ENCODE peak calls at places on chromosomes 1 and 21, in six cellular contexts. One of them, this sample, is unnamed.

GRCh38 chr1:151540021-151540981 is at the start of gene TUFT1:
- DNase-seq in OCI-LY7: peak
- DNase-seq in GM13977: peak
- DNase-seq in body of pancreas: peak
- DNase-seq in kidney epithelial cell: no peak
- DNase-seq in AG10803: peak
- DNase-seq in this sample: peak

GRCh38 chr1:99738858-99739465 is 27.5 kb downstream of the FRRS1 start:
- DNase-seq in OCI-LY7: no peak
- DNase-seq in GM13977: no peak
- DNase-seq in body of pancreas: no peak
- DNase-seq in kidney epithelial cell: no peak
- DNase-seq in AG10803: no peak
- DNase-seq in this sample: no peak

GRCh38 chr1:246199086-246199485 is 308.0 kb downstream of the SMYD3 start:
- DNase-seq in OCI-LY7: no peak
- DNase-seq in GM13977: no peak
- DNase-seq in body of pancreas: no peak
- DNase-seq in kidney epithelial cell: no peak
- DNase-seq in AG10803: no peak
- DNase-seq in this sample: no peak

GRCh38 chr1:156045070-156045469 is 8.5 kb downstream of the UBQLN4 start:
- DNase-seq in OCI-LY7: no peak
- DNase-seq in GM13977: no peak
- DNase-seq in body of pancreas: no peak
- DNase-seq in kidney epithelial cell: no peak
- DNase-seq in AG10803: no peak
- DNase-seq in this sample: no peak

GRCh38 chr1:156394835-156395461 is 25.9 kb downstream of the RHBG start:
- DNase-seq in OCI-LY7: peak
- DNase-seq in GM13977: no peak
- DNase-seq in body of pancreas: no peak
- DNase-seq in kidney epithelial cell: no peak
- DNase-seq in AG10803: no peak
- DNase-seq in this sample: no peak

GRCh38 chr1:230542681-230543080 is 99.6 kb upstream of the COG2 start:
- DNase-seq in OCI-LY7: no peak
- DNase-seq in GM13977: no peak
- DNase-seq in body of pancreas: no peak
- DNase-seq in kidney epithelial cell: no peak
- DNase-seq in AG10803: no peak
- DNase-seq in this sample: no peak

GRCh38 chr21:38861989-38862683 is 56.4 kb downstream of the ETS2 start:
- DNase-seq in OCI-LY7: peak
- DNase-seq in GM13977: no peak
- DNase-seq in body of pancreas: no peak
- DNase-seq in kidney epithelial cell: no peak
- DNase-seq in AG10803: peak
- DNase-seq in this sample: no peak

GRCh38 chr1:12508849-12509248 is 109.2 kb downstream of the DHRS3 start:
- DNase-seq in OCI-LY7: no peak
- DNase-seq in GM13977: no peak
- DNase-seq in body of pancreas: no peak
- DNase-seq in kidney epithelial cell: no peak
- DNase-seq in AG10803: no peak
- DNase-seq in this sample: no peak

GRCh38 chr1:175919001-175919400 is 175.6 kb upstream of the TNR start:
- DNase-seq in OCI-LY7: no peak
- DNase-seq in GM13977: no peak
- DNase-seq in body of pancreas: no peak
- DNase-seq in kidney epithelial cell: no peak
- DNase-seq in AG10803: no peak
- DNase-seq in this sample: no peak

GRCh38 chr1:201142011-201142853 is 12.0 kb downstream of the TMEM9 start:
- DNase-seq in OCI-LY7: no peak
- DNase-seq in GM13977: no peak
- DNase-seq in body of pancreas: no peak
- DNase-seq in kidney epithelial cell: no peak
- DNase-seq in AG10803: peak
- DNase-seq in this sample: no peak

GRCh38 chr1:54199765-54200518 is at the start of the genes CYB5RL and MRPL37:
- DNase-seq in OCI-LY7: peak
- DNase-seq in GM13977: peak
- DNase-seq in body of pancreas: peak
- DNase-seq in kidney epithelial cell: peak
- DNase-seq in AG10803: peak
- DNase-seq in this sample: peak

GRCh38 chr1:187266051-187266450 is 437.3 kb downstream of the PLA2G4A start:
- DNase-seq in OCI-LY7: no peak
- DNase-seq in GM13977: no peak
- DNase-seq in body of pancreas: no peak
- DNase-seq in kidney epithelial cell: no peak
- DNase-seq in AG10803: no peak
- DNase-seq in this sample: no peak

GRCh38 chr1:187267745-187268277 is 439.1 kb downstream of the PLA2G4A start:
- DNase-seq in OCI-LY7: no peak
- DNase-seq in GM13977: no peak
- DNase-seq in body of pancreas: no peak
- DNase-seq in kidney epithelial cell: no peak
- DNase-seq in AG10803: no peak
- DNase-seq in this sample: no peak

GRCh38 chr1:187261637-187262036 is 432.9 kb downstream of the PLA2G4A start:
- DNase-seq in OCI-LY7: no peak
- DNase-seq in GM13977: no peak
- DNase-seq in body of pancreas: no peak
- DNase-seq in kidney epithelial cell: no peak
- DNase-seq in AG10803: no peak
- DNase-seq in this sample: no peak

GRCh38 chr1:187262731-187263130 is 434.0 kb downstream of the PLA2G4A start:
- DNase-seq in OCI-LY7: no peak
- DNase-seq in GM13977: no peak
- DNase-seq in body of pancreas: no peak
- DNase-seq in kidney epithelial cell: no peak
- DNase-seq in AG10803: no peak
- DNase-seq in this sample: no peak

DNA sequence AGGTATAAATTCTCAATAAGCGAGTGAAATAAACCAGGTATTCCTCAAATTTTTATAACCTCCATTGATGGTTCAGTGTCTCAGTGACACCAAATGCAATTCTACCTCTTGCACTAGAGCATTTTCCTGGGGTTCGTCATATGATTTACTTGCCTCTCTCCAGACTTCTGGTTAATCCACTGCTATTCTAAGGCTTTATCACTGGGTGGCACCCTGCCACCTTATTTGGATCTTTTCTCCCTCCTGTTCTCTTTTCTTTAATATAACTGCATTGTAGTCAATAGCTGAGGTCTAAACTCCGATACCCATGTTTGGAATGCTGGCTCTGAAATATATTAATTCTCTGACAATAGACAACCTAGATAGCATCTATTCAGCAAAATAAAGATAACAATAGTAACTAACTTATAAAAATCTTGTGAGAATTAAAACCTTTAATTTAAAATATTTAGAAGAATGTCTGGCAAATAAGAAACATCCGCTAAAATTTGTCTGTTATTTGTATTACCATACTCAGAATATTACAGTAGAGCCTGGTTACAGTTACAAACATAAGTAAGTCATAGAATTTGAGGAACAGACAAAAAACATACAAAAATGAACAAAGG is 436.4 kb downstream of the PLA2G4A start:
- DNase-seq in OCI-LY7: peak
- DNase-seq in GM13977: no peak
- DNase-seq in body of pancreas: peak
- DNase-seq in kidney epithelial cell: no peak
- DNase-seq in AG10803: peak
- DNase-seq in this sample: peak
- TF ChIP-seq CTCF in OCI-LY7: peak
- TF ChIP-seq CTCF in GM13977: peak
- TF ChIP-seq CTCF in body of pancreas: peak
- TF ChIP-seq CTCF in kidney epithelial cell: peak
- TF ChIP-seq CTCF in AG10803: peak
- TF ChIP-seq CTCF in this sample: peak

DNA sequence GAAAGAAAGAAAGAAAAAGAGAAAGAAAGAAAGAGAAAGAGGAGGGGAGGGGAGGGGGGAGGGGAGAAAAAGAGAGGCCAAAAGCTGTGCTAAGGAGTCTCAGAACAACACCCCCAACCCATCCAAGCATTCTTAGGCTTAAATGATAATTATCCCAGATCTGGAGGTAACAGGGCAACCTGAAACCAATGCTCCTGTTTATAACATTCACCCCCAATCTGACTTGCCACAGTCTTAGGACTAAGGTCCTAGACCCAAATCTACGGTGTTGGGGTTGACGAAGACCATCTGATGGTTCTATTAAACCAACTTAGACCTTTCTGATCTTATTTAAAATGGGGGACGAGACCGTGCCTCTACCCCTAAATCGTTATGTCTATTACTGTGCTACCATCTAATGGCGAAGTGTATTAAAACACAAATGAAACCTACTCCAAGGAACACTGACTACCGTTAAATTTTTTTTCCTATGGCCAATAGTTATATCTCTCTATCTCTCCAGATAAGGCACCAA is 119.3 kb upstream of the CDC42BPA start:
- DNase-seq in OCI-LY7: peak
- DNase-seq in GM13977: peak
- DNase-seq in body of pancreas: peak
- DNase-seq in kidney epithelial cell: no peak
- DNase-seq in AG10803: peak
- DNase-seq in this sample: no peak
- TF ChIP-seq CTCF in OCI-LY7: peak
- TF ChIP-seq CTCF in GM13977: no peak
- TF ChIP-seq CTCF in body of pancreas: peak
- TF ChIP-seq CTCF in kidney epithelial cell: peak
- TF ChIP-seq CTCF in AG10803: peak
- TF ChIP-seq CTCF in this sample: peak

DNA sequence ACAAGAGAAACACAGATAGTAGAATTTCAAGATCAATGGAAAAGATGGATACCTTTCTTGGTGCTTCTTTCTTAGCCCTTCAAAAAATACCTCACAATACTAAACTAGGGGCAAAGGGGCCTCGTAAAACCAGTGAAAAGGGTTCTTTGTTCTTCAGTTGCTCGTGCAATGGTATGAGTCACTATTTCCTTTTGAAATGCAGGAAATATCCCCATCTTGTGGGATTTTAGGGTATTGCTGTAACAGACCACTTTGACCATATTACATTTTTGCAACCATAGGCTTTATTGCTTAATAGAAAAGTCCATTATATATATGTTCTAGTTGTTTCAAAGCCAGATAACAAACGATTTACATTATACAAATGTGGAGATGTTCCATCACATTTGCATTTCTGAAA is 88.7 kb upstream of the PKN2 start:
- DNase-seq in OCI-LY7: peak
- DNase-seq in GM13977: peak
- DNase-seq in body of pancreas: no peak
- DNase-seq in kidney epithelial cell: no peak
- DNase-seq in AG10803: peak
- DNase-seq in this sample: no peak
- TF ChIP-seq CTCF in OCI-LY7: peak
- TF ChIP-seq CTCF in GM13977: peak
- TF ChIP-seq CTCF in body of pancreas: peak
- TF ChIP-seq CTCF in kidney epithelial cell: peak
- TF ChIP-seq CTCF in AG10803: peak
- TF ChIP-seq CTCF in this sample: peak

DNA sequence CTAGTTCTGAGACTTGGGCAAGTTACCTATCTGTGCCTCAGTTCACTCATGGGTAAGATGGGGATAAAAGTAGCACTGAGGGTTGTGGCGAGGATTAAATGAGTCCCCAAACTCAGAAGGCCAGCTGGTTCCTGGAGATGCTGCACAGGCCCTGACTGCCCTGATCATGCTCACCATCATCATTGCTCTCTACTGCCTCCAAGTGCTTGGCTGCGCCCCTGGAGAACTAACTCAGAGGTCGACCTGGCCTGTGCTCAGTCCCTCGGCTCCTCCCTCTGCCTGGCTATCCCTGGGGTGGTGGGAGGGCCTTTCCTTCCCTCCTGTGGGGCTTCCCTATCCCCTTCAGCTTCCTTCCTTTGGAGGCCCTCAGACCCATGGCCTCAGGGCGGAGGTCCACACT is 5.6 kb downstream of the SLC5A9 start:
- DNase-seq in OCI-LY7: no peak
- DNase-seq in GM13977: no peak
- DNase-seq in body of pancreas: no peak
- DNase-seq in kidney epithelial cell: no peak
- DNase-seq in AG10803: no peak
- DNase-seq in this sample: peak
- TF ChIP-seq CTCF in OCI-LY7: no peak
- TF ChIP-seq CTCF in GM13977: no peak
- TF ChIP-seq CTCF in body of pancreas: no peak
- TF ChIP-seq CTCF in kidney epithelial cell: peak
- TF ChIP-seq CTCF in AG10803: peak
- TF ChIP-seq CTCF in this sample: peak